ENCODE peak calls at places on chromosomes 12 and 14, in seven cellular contexts. One of them, this sample, is unnamed.

GRCh38 chr14:96086032-96086431 is 46.9 kb downstream of the C14orf132 start:
- DNase-seq in adipocyte: peak; percentile 72
- DNase-seq in Panc1: no peak
- DNase-seq in neural progenitor cell: no peak
- DNase-seq in left ventricle myocardium inferior: no peak
- DNase-seq in tibial artery: no peak
- DNase-seq in HCT116: no peak
- DNase-seq in this sample: peak; percentile 67

GRCh38 chr14:54653764-54654469 is 87.0 kb downstream of the SAMD4A start:
- DNase-seq in tibial artery: peak; percentile 43
- DNase-seq in left ventricle myocardium inferior: peak; percentile 55
- DNase-seq in neural progenitor cell: peak; percentile 42
- DNase-seq in Panc1: no peak
- DNase-seq in HCT116: no peak
- DNase-seq in adipocyte: peak; percentile 63
- DNase-seq in this sample: peak; percentile 46

GRCh38 chr12:110093631-110094311 is 30.4 kb upstream of the IFT81 start:
- DNase-seq in tibial artery: no peak
- DNase-seq in left ventricle myocardium inferior: no peak
- DNase-seq in Panc1: no peak
- DNase-seq in adipocyte: no peak
- DNase-seq in HCT116: no peak
- DNase-seq in neural progenitor cell: no peak
- DNase-seq in this sample: no peak

GRCh38 chr12:14810953-14811483 is 3.0 kb downstream of the SMCO3 start:
- DNase-seq in neural progenitor cell: peak; percentile 32
- DNase-seq in tibial artery: no peak
- DNase-seq in left ventricle myocardium inferior: no peak
- DNase-seq in adipocyte: peak; percentile 40
- DNase-seq in HCT116: no peak
- DNase-seq in Panc1: no peak
- DNase-seq in this sample: no peak

GRCh38 chr14:94933411-94933964 is 163.6 kb upstream of the GSC start:
- DNase-seq in left ventricle myocardium inferior: no peak
- DNase-seq in adipocyte: peak; percentile 38
- DNase-seq in tibial artery: no peak
- DNase-seq in neural progenitor cell: no peak
- DNase-seq in HCT116: no peak
- DNase-seq in Panc1: no peak
- DNase-seq in this sample: no peak

GRCh38 chr14:56325251-56325839 is 207.1 kb downstream of the PELI2 start:
- DNase-seq in tibial artery: no peak
- DNase-seq in adipocyte: peak; percentile 54
- DNase-seq in neural progenitor cell: no peak
- DNase-seq in Panc1: no peak
- DNase-seq in left ventricle myocardium inferior: no peak
- DNase-seq in HCT116: no peak
- DNase-seq in this sample: no peak

GRCh38 chr12:3191450-3191849 is 114.3 kb downstream of the TSPAN9 start:
- DNase-seq in neural progenitor cell: no peak
- DNase-seq in left ventricle myocardium inferior: no peak
- DNase-seq in HCT116: no peak
- DNase-seq in Panc1: no peak
- DNase-seq in adipocyte: no peak
- DNase-seq in tibial artery: no peak
- DNase-seq in this sample: no peak

GRCh38 chr14:75126121-75126544 is 715 bp downstream of the NEK9 start:
- DNase-seq in neural progenitor cell: no peak
- DNase-seq in Panc1: no peak
- DNase-seq in tibial artery: no peak
- DNase-seq in adipocyte: no peak
- DNase-seq in left ventricle myocardium inferior: no peak
- DNase-seq in HCT116: no peak
- DNase-seq in this sample: no peak

GRCh38 chr14:80636071-80636470 is 305.5 kb downstream of the CEP128 start:
- DNase-seq in HCT116: no peak
- DNase-seq in neural progenitor cell: peak; percentile 29
- DNase-seq in adipocyte: peak; percentile 35
- DNase-seq in Panc1: no peak
- DNase-seq in left ventricle myocardium inferior: no peak
- DNase-seq in tibial artery: no peak
- DNase-seq in this sample: no peak

DNA sequence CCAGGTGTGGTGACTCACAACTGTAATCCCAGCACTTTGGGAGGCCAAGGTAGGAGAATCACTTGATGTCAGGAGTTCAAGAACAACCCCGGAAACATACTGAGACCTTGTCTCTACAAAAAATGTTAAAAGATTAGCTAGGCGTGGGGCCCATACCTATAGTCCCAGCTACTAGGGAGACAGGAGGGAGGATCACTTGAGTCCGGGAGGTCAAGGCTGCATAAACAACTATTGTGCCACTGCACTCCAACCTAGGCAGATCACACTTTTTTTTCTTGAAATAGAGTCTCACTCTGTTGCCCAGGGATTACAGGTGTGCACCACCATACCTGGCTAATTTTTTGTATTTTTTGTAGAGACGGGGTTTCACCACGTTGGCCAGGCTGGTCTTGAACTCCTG is 6.1 kb downstream of the RND1 start:
- DNase-seq in adipocyte: no peak
- DNase-seq in neural progenitor cell: no peak
- DNase-seq in tibial artery: no peak
- DNase-seq in Panc1: no peak
- DNase-seq in left ventricle myocardium inferior: no peak
- DNase-seq in HCT116: no peak
- DNase-seq in this sample: no peak
- H3K27me3 ChIP-seq in adipocyte: peaks cover 50% of the 10 kb centered on the region
- H3K27me3 ChIP-seq in neural progenitor cell: no peaks in the 10 kb centered on the region
- H3K27me3 ChIP-seq in tibial artery: no peaks in the 10 kb centered on the region
- H3K27me3 ChIP-seq in Panc1: peaks cover 5% of the 10 kb centered on the region
- H3K27me3 ChIP-seq in left ventricle myocardium inferior: peaks cover 4% of the 10 kb centered on the region
- H3K27me3 ChIP-seq in HCT116: peaks cover 10% of the 10 kb centered on the region
- H3K27me3 ChIP-seq in this sample: peaks cover 13% of the 10 kb centered on the region

GRCh38 chr14:25463475-25463874 is 413.5 kb upstream of the STXBP6 start:
- DNase-seq in HCT116: no peak
- DNase-seq in Panc1: no peak
- DNase-seq in neural progenitor cell: peak; percentile 8
- DNase-seq in tibial artery: no peak
- DNase-seq in adipocyte: no peak
- DNase-seq in left ventricle myocardium inferior: no peak
- DNase-seq in this sample: no peak

GRCh38 chr14:25464772-25465171 is 414.8 kb upstream of the STXBP6 start:
- DNase-seq in neural progenitor cell: no peak
- DNase-seq in Panc1: no peak
- DNase-seq in left ventricle myocardium inferior: no peak
- DNase-seq in HCT116: no peak
- DNase-seq in tibial artery: no peak
- DNase-seq in adipocyte: no peak
- DNase-seq in this sample: no peak

GRCh38 chr14:25464078-25464477 is 414.1 kb upstream of the STXBP6 start:
- DNase-seq in Panc1: no peak
- DNase-seq in neural progenitor cell: no peak
- DNase-seq in tibial artery: no peak
- DNase-seq in HCT116: no peak
- DNase-seq in adipocyte: no peak
- DNase-seq in left ventricle myocardium inferior: no peak
- DNase-seq in this sample: no peak

GRCh38 chr14:25461780-25462179 is 411.8 kb upstream of the STXBP6 start:
- DNase-seq in adipocyte: no peak
- DNase-seq in Panc1: no peak
- DNase-seq in tibial artery: no peak
- DNase-seq in left ventricle myocardium inferior: no peak
- DNase-seq in HCT116: no peak
- DNase-seq in neural progenitor cell: no peak
- DNase-seq in this sample: no peak
- H3K9me3 ChIP-seq in adipocyte: peaks cover 6% of the 10 kb centered on the region
- H3K9me3 ChIP-seq in Panc1: no peaks in the 10 kb centered on the region
- H3K9me3 ChIP-seq in tibial artery: peaks cover 7% of the 10 kb centered on the region
- H3K9me3 ChIP-seq in left ventricle myocardium inferior: no peaks in the 10 kb centered on the region
- H3K9me3 ChIP-seq in HCT116: peaks cover 26% of the 10 kb centered on the region
- H3K9me3 ChIP-seq in neural progenitor cell: no peaks in the 10 kb centered on the region
- H3K9me3 ChIP-seq in this sample: no peaks in the 10 kb centered on the region

GRCh38 chr12:25107920-25108319 is 87.0 kb downstream of the DNAI7 start:
- DNase-seq in Panc1: no peak
- DNase-seq in left ventricle myocardium inferior: no peak
- DNase-seq in HCT116: no peak
- DNase-seq in tibial artery: no peak
- DNase-seq in neural progenitor cell: no peak
- DNase-seq in adipocyte: no peak
- DNase-seq in this sample: no peak

GRCh38 chr12:25115677-25116076 is 79.3 kb downstream of the DNAI7 start:
- DNase-seq in neural progenitor cell: no peak
- DNase-seq in tibial artery: no peak
- DNase-seq in left ventricle myocardium inferior: no peak
- DNase-seq in Panc1: no peak
- DNase-seq in adipocyte: no peak
- DNase-seq in HCT116: no peak
- DNase-seq in this sample: no peak

GRCh38 chr12:25106818-25107217 is 88.1 kb downstream of the DNAI7 start:
- DNase-seq in neural progenitor cell: no peak
- DNase-seq in left ventricle myocardium inferior: no peak
- DNase-seq in adipocyte: peak; percentile 8
- DNase-seq in Panc1: no peak
- DNase-seq in HCT116: no peak
- DNase-seq in tibial artery: no peak
- DNase-seq in this sample: no peak

GRCh38 chr12:25110260-25110659 is 84.7 kb downstream of the DNAI7 start:
- DNase-seq in adipocyte: no peak
- DNase-seq in tibial artery: no peak
- DNase-seq in neural progenitor cell: no peak
- DNase-seq in left ventricle myocardium inferior: no peak
- DNase-seq in Panc1: no peak
- DNase-seq in HCT116: no peak
- DNase-seq in this sample: no peak
- H3K27me3 ChIP-seq in adipocyte: no peaks in the 10 kb centered on the region
- H3K27me3 ChIP-seq in tibial artery: no peaks in the 10 kb centered on the region
- H3K27me3 ChIP-seq in neural progenitor cell: no peaks in the 10 kb centered on the region
- H3K27me3 ChIP-seq in left ventricle myocardium inferior: no peaks in the 10 kb centered on the region
- H3K27me3 ChIP-seq in Panc1: peaks cover 8% of the 10 kb centered on the region
- H3K27me3 ChIP-seq in HCT116: no peaks in the 10 kb centered on the region
- H3K27me3 ChIP-seq in this sample: no peaks in the 10 kb centered on the region

DNA sequence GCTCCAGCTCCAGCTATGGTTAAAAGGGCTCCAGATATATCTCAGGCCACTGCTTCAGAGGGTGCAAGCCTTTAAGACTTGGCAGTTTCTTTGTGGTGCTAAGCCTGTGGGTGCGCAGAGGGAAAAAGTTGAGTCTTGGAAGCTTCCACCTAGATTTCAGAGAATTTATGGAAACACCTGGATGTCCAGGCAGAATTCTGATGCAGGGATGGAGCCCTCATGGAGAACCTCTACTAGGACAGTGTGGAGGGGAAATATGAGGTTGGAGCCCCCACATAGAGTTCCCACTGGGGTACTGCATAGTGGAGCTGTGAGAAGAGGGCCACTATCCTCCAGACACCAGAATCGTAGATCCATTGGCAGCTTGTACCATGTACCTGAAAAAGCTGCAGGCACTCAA is 69.9 kb downstream of the SDR9C7 start:
- DNase-seq in neural progenitor cell: no peak
- DNase-seq in Panc1: no peak
- DNase-seq in tibial artery: no peak
- DNase-seq in left ventricle myocardium inferior: no peak
- DNase-seq in adipocyte: no peak
- DNase-seq in HCT116: no peak
- DNase-seq in this sample: no peak
- H3K9me3 ChIP-seq in neural progenitor cell: peaks cover 45% of the 10 kb centered on the region
- H3K9me3 ChIP-seq in Panc1: peaks cover 33% of the 10 kb centered on the region
- H3K9me3 ChIP-seq in tibial artery: peaks cover 43% of the 10 kb centered on the region
- H3K9me3 ChIP-seq in left ventricle myocardium inferior: peaks cover 79% of the 10 kb centered on the region
- H3K9me3 ChIP-seq in adipocyte: peaks cover 58% of the 10 kb centered on the region
- H3K9me3 ChIP-seq in HCT116: peaks cover 19% of the 10 kb centered on the region
- H3K9me3 ChIP-seq in this sample: peaks cover 62% of the 10 kb centered on the region